ENCODE peak calls at places on chromosomes 5 and 9, in eight cellular contexts. D is colonic mucosa; R is body of pancreas; X is naive thymus-derived CD4-positive, alpha-beta T cell; E is SK-N-SH; A is endothelial cell of umbilical vein; I is effector memory CD4-positive, alpha-beta T cell; M is right lobe of liver. J is an unnamed sample. For H3K27me3 and H3K4me1, the result is how much of the 10 kb centered on the place peaks cover.

GRCh38 chr5:165996484-165996883 is 2295.0 kb upstream of the WWC1 start:
- DNase-seq in D (no peak), R (no peak), X (no peak), E (no peak), A (no peak), I (no peak), M (no peak), J (no peak)

GRCh38 chr9:135490166-135490870 is 10.2 kb upstream of the MRPS2 start:
- DNase-seq in D (no peak), R (no peak), X (no peak), E (no peak), A (no peak), I (no peak), M (peak), J (no peak)

GRCh38 chr9:13810510-13810909 is 503.4 kb downstream of the NFIB start:
- DNase-seq in D (no peak), R (no peak), X (no peak), E (no peak), A (no peak), I (no peak), M (no peak), J (no peak)

GRCh38 chr5:125528881-125529280 is 782.4 kb upstream of the ZNF608 start:
- DNase-seq in D (no peak), R (no peak), X (no peak), E (no peak), A (no peak), I (no peak), M (no peak), J (no peak)

GRCh38 chr9:136726631-136727191 is 14.3 kb downstream of the DIPK1B start:
- DNase-seq in D (no peak), R (peak), X (peak), E (peak), A (peak), I (peak), M (no peak), J (peak)

GRCh38 chr5:76074487-76074886 is 8.7 kb upstream of the SV2C start:
- DNase-seq in D (peak), R (peak), X (no peak), E (peak), A (peak), I (no peak), M (no peak), J (no peak)

GRCh38 chr9:131099088-131099611 is 2.8 kb downstream of the AIF1L start:
- DNase-seq in D (no peak), R (no peak), X (no peak), E (no peak), A (no peak), I (no peak), M (no peak), J (no peak)

GRCh38 chr9:76530458-76531100 is 71.6 kb downstream of the GCNT1 start:
- DNase-seq in D (no peak), R (no peak), X (no peak), E (no peak), A (peak), I (no peak), M (no peak), J (no peak)

GRCh38 chr5:139278540-139279274 is 14.8 kb upstream of the MATR3 start:
- DNase-seq in D (no peak), R (no peak), X (no peak), E (no peak), A (no peak), I (no peak), M (no peak), J (no peak)

GRCh38 chr5:143274952-143275351 is 128.5 kb downstream of the NR3C1 start:
- DNase-seq in D (no peak), R (no peak), X (no peak), E (no peak), A (no peak), I (no peak), M (no peak), J (no peak)

GRCh38 chr5:91938441-91938840 is 555.3 kb upstream of the ARRDC3 start:
- DNase-seq in D (no peak), R (no peak), X (no peak), E (no peak), A (no peak), I (no peak), M (no peak), J (no peak)

GRCh38 chr5:90545511-90545910 is 13.1 kb upstream of the ADGRV1 start:
- DNase-seq in D (no peak), R (no peak), X (no peak), E (no peak), A (no peak), I (no peak), M (no peak), J (no peak)

GRCh38 chr9:91486699-91487497 is 63.3 kb upstream of the NFIL3 start:
- DNase-seq in D (no peak), R (no peak), X (no peak), E (no peak), A (no peak), I (no peak), M (no peak), J (no peak)

GRCh38 chr9:13778486-13779110 is 499.1 kb upstream of the MPDZ start:
- DNase-seq in D (no peak), R (no peak), X (no peak), E (no peak), A (no peak), I (no peak), M (no peak), J (no peak)

GRCh38 chr5:149730620-149731331 is 666 bp downstream of the PPARGC1B start:
- DNase-seq in D (peak), R (no peak), X (peak), E (peak), A (peak), I (peak), M (peak), J (peak)

GRCh38 chr9:83359039-83359438 is 179.2 kb downstream of the FRMD3 start:
- DNase-seq in D (no peak), R (no peak), X (no peak), E (no peak), A (no peak), I (no peak), M (no peak), J (no peak)

GRCh38 chr5:75059887-75060286 is 7.5 kb upstream of the GCNT4 start:
- DNase-seq in D (no peak), R (no peak), X (peak), E (no peak), A (no peak), I (peak), M (no peak), J (peak)

GRCh38 chr5:97165726-97166125 is 17.3 kb downstream of the RIOK2 start:
- DNase-seq in D (peak), R (no peak), X (no peak), E (no peak), A (no peak), I (no peak), M (no peak), J (no peak)

GRCh38 chr9:13128266-13128825 is 151.1 kb downstream of the MPDZ start:
- DNase-seq in D (no peak), R (no peak), X (no peak), E (no peak), A (no peak), I (no peak), M (no peak), J (no peak)

GRCh38 chr5:180313677-180314076 is 21.8 kb upstream of the MAPK9 start:
- DNase-seq in D (peak), R (no peak), X (peak), E (peak), A (peak), I (peak), M (no peak), J (no peak)

GRCh38 chr9:124511426-124511840 is 4.2 kb upstream of the NR5A1 start:
- DNase-seq in D (no peak), R (no peak), X (no peak), E (peak), A (no peak), I (no peak), M (no peak), J (no peak)

GRCh38 chr5:23506329-23507236 is 826 bp upstream of the PRDM9 start:
- DNase-seq in D (no peak), R (peak), X (no peak), E (peak), A (no peak), I (no peak), M (peak), J (no peak)

GRCh38 chr9:128689820-128690683 is 1.0 kb downstream of the SET start:
- DNase-seq in D (peak), R (peak), X (peak), E (peak), A (peak), I (peak), M (no peak), J (peak)

GRCh38 chr9:21070171-21070571 is 7.6 kb downstream of the IFNB1 start:
- DNase-seq in D (no peak), R (peak), X (no peak), E (no peak), A (peak), I (no peak), M (peak), J (no peak)

GRCh38 chr5:65640240-65640639 is 15.4 kb downstream of the SHLD3 start:
- DNase-seq in D (no peak), R (no peak), X (no peak), E (no peak), A (no peak), I (no peak), M (no peak), J (no peak)

GRCh38 chr9:27165067-27165466 is 56.0 kb downstream of the TEK start:
- DNase-seq in D (no peak), R (no peak), X (no peak), E (no peak), A (peak), I (no peak), M (no peak), J (no peak)

GRCh38 chr9:33852216-33852826 is 35.4 kb downstream of the UBE2R2 start:
- DNase-seq in D (peak), R (peak), X (peak), E (peak), A (peak), I (peak), M (peak), J (peak)

GRCh38 chr9:16265671-16266070 is 604.8 kb downstream of the BNC2 start:
- DNase-seq in D (no peak), R (no peak), X (no peak), E (no peak), A (no peak), I (no peak), M (no peak), J (no peak)

GRCh38 chr5:106875591-106876297 is 795.0 kb downstream of the EFNA5 start:
- DNase-seq in D (no peak), R (peak), X (no peak), E (no peak), A (no peak), I (no peak), M (no peak), J (no peak)

GRCh38 chr5:167626341-167627118 is 664.9 kb upstream of the WWC1 start:
- DNase-seq in D (no peak), R (no peak), X (no peak), E (no peak), A (no peak), I (no peak), M (no peak), J (no peak)

GRCh38 chr9:87226896-87227295 is 270.8 kb upstream of the DAPK1 start:
- DNase-seq in D (no peak), R (no peak), X (no peak), E (no peak), A (no peak), I (no peak), M (no peak), J (no peak)

GRCh38 chr5:125215593-125215992 is 469.2 kb upstream of the ZNF608 start:
- DNase-seq in D (no peak), R (no peak), X (no peak), E (no peak), A (no peak), I (no peak), M (no peak), J (no peak)

GRCh38 chr5:94433393-94434149 is 184.8 kb downstream of the KIAA0825 start:
- DNase-seq in D (no peak), R (peak), X (no peak), E (no peak), A (peak), I (no peak), M (peak), J (no peak)

GRCh38 chr5:157502143-157502647 is 42.2 kb downstream of the NIPAL4 start:
- DNase-seq in D (no peak), R (peak), X (no peak), E (no peak), A (no peak), I (no peak), M (no peak), J (no peak)

GRCh38 chr5:151670953-151671636 is 15.6 kb downstream of the SPARC start:
- DNase-seq in D (no peak), R (no peak), X (no peak), E (no peak), A (peak), I (no peak), M (no peak), J (no peak)

GRCh38 chr9:21995652-21996275 is 1.2 kb downstream of the CDKN2B-AS1 start:
- DNase-seq in D (peak), R (peak), X (no peak), E (peak), A (peak), I (no peak), M (peak), J (peak)

GRCh38 chr5:83441752-83442151 is 29.8 kb upstream of the VCAN start:
- DNase-seq in D (no peak), R (no peak), X (no peak), E (no peak), A (no peak), I (no peak), M (no peak), J (no peak)

GRCh38 chr5:110105692-110106091 is 416.0 kb downstream of the MAN2A1 start:
- DNase-seq in D (no peak), R (peak), X (no peak), E (no peak), A (no peak), I (no peak), M (peak), J (no peak)

GRCh38 chr9:96015876-96016686 is 140.6 kb downstream of the ERCC6L2 start:
- DNase-seq in D (no peak), R (no peak), X (peak), E (no peak), A (no peak), I (no peak), M (no peak), J (no peak)

GRCh38 chr5:142296914-142297417 is 27.9 kb downstream of the SPRY4 start:
- DNase-seq in D (no peak), R (no peak), X (no peak), E (no peak), A (peak), I (no peak), M (no peak), J (no peak)

DNA sequence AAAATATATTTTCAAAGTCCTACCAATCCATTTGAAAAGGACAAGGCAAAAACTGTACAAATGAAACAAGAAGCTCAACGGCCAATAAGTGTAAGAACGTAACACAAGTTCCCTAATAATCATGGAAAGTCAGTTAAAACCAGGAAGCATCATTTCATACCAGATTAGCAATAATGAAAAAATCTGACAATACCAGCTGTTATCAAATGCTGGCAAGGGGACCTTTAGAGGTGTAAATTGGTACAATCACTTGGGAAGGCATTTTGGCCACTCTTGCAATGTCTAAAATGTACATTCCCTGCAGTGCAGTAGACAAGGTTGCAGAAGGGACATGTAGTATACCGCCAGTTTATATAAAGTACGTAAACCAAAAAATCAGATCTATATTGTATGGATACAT is 10.1 kb upstream of the SEMA5A start:
- DNase-seq in D (no peak), R (no peak), X (no peak), E (no peak), A (no peak), I (no peak), M (no peak), J (no peak)
- H3K27me3 ChIP-seq in D (under half), R (under half), X (under half), E (under half), A (under half), I (under half), M (under half), J (under half)

GRCh38 chr9:121278535-121279169 is 10.7 kb downstream of the GSN start:
- DNase-seq in D (peak), R (peak), X (no peak), E (peak), A (peak), I (no peak), M (peak), J (peak)
- H3K4me1 ChIP-seq in D (under half), R (under half), X (under half), E (half or more), A (under half), I (under half), M (under half), J (under half)

DNA sequence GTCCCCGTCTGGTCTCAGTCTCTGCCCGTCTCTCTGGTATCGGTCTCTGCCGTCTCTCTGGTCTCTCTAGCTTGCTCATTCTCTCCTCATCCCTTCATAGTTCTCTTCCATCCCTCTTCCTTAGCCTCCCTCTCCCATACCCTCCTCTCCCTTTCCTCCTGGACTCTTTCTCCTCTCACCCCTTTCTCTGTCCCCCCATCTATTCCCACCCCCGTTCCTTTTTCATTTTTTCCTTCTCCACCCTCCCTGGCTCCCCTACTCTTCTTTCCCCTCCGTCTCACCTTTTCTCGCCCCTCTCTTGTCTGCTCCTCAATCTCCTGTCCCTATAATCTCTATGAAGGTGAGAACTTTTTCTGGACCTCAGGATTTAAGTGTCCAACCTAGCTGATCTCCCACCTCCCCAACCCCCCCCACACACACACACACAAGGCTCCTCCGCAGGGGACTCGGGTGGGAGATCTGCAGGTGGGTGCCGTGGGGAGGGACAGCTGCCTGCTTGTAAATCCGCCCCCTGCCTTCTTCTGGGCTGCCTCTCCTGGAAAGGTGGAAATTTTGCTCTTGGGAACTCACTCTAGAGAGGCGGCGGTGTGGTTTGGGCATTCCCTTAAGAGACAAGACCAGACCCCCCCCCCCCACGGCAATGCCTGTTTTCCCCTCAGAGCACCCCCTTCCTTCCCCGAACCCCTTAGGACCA is 953 bp downstream of the UBE2QL1 start:
- DNase-seq in D (no peak), R (no peak), X (no peak), E (no peak), A (no peak), I (no peak), M (no peak), J (no peak)
- H3K27me3 ChIP-seq in D (under half), R (under half), X (under half), E (under half), A (under half), I (under half), M (under half), J (under half)

DNA sequence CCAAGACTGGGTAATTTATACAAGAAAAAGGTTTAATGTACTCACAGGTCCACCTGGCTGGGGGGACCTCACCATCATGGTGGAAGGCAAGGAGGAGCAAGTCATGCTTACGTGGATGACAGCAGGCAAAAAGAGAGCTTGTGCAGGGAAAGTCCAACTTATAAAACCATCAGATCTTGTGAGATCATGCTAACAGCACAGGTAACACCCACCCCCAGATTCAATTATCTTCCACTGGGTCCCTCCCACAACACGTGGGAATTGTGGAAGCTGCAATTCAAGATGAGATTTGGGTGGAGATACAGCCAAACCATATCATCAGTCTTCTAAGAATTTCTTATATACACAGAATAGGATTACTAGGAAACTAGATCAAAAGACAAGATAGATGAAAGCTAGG is 555.6 kb downstream of the PRR16 start:
- DNase-seq in D (no peak), R (no peak), X (no peak), E (no peak), A (no peak), I (no peak), M (no peak), J (no peak)
- H3K4me1 ChIP-seq in D (under half), R (under half), X (under half), E (under half), A (under half), I (under half), M (under half), J (under half)

DNA sequence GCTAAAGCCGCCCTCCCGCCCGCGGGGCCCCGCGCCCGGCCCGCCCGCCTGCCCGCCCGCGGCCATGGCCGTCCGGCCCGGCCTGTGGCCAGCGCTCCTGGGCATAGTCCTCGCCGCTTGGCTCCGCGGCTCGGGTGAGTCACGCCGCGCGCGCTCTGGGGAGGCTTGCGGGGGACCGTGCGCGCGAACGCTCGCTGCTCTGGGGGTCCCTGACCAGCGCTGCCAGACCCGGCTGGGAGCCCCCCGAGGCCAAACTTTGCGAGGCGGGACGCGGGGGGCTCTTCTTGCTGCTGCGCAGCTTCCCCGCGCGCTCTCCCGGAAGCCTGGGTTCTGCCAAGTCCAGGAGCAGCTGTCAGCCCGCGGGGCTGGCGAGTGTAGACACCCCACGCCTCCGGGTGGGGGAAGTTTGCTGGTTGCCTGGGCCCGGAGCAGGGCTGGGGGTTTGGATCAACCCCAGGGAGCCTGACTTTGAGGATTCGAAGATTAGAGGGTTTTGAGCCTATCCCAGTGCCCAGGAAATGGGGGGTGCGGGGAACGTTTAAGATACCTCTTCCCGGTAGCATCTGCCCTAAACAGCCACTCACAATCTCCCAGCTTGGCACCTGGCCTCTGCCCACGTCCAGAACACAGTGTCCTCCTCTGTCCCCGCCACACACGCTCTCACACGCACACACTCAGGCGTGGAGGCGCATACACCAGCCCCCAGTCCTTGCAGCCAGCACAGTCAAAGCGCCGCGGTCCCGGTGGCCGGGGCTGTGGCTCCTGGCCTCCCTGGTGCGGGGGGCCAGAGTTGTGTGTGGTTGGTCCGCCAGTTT is 535 bp downstream of the UNC5A start:
- DNase-seq in D (no peak), R (no peak), X (no peak), E (peak), A (no peak), I (no peak), M (no peak), J (no peak)
- H3K27me3 ChIP-seq in D (under half), R (under half), X (under half), E (under half), A (under half), I (under half), M (under half), J (under half)